ENCODE peak calls at places on chromosome 6, in six cellular contexts. One of them, this sample, is unnamed.

GRCh38 chr6:167722634-167723309 is 103.9 kb upstream of the AFDN start:
- DNase-seq in endodermal cell: peak; percentile 48
- DNase-seq in GM23248: no peak
- DNase-seq in MM.1S: no peak
- DNase-seq in DND-41: no peak
- DNase-seq in fibroblast of lung: no peak
- DNase-seq in this sample: no peak

GRCh38 chr6:9405369-9405768 is 970.0 kb upstream of the SLC35B3 start:
- DNase-seq in GM23248: peak; percentile 86
- DNase-seq in MM.1S: no peak
- DNase-seq in fibroblast of lung: peak; percentile 93
- DNase-seq in endodermal cell: no peak
- DNase-seq in DND-41: no peak
- DNase-seq in this sample: no peak

GRCh38 chr6:124495316-124496176 is 466.7 kb upstream of the RNF217 start:
- DNase-seq in fibroblast of lung: peak; percentile 52
- DNase-seq in endodermal cell: peak; percentile 46
- DNase-seq in GM23248: no peak
- DNase-seq in MM.1S: no peak
- DNase-seq in DND-41: no peak
- DNase-seq in this sample: no peak

GRCh38 chr6:35259194-35259945 is at the start of gene ZNF76:
- DNase-seq in endodermal cell: peak; percentile 99
- DNase-seq in GM23248: peak; percentile 99
- DNase-seq in fibroblast of lung: peak; percentile 93
- DNase-seq in MM.1S: peak; percentile 94
- DNase-seq in DND-41: peak; percentile 96
- DNase-seq in this sample: peak; percentile 99

GRCh38 chr6:30450548-30450907 is 38.8 kb upstream of the HLA-E start:
- DNase-seq in DND-41: no peak
- DNase-seq in MM.1S: no peak
- DNase-seq in GM23248: no peak
- DNase-seq in fibroblast of lung: no peak
- DNase-seq in endodermal cell: no peak
- DNase-seq in this sample: no peak

GRCh38 chr6:156953478-156954146 is 176.4 kb downstream of the ARID1B start:
- DNase-seq in MM.1S: no peak
- DNase-seq in DND-41: peak; percentile 45
- DNase-seq in endodermal cell: no peak
- DNase-seq in GM23248: peak; percentile 98
- DNase-seq in fibroblast of lung: peak; percentile 99
- DNase-seq in this sample: no peak

GRCh38 chr6:90369024-90369519 is 72.4 kb upstream of the BACH2 start:
- DNase-seq in fibroblast of lung: peak; percentile 100
- DNase-seq in GM23248: peak; percentile 98
- DNase-seq in DND-41: no peak
- DNase-seq in MM.1S: peak; percentile 97
- DNase-seq in endodermal cell: peak; percentile 80
- DNase-seq in this sample: no peak

GRCh38 chr6:118697554-118697953 is 46.2 kb upstream of the CEP85L start:
- DNase-seq in GM23248: no peak
- DNase-seq in endodermal cell: no peak
- DNase-seq in MM.1S: no peak
- DNase-seq in fibroblast of lung: no peak
- DNase-seq in DND-41: no peak
- DNase-seq in this sample: no peak

GRCh38 chr6:1335367-1336037 is 23.6 kb downstream of the FOXQ1 start:
- DNase-seq in fibroblast of lung: peak; percentile 92
- DNase-seq in DND-41: no peak
- DNase-seq in GM23248: peak; percentile 95
- DNase-seq in MM.1S: no peak
- DNase-seq in endodermal cell: peak; percentile 80
- DNase-seq in this sample: peak; percentile 90

GRCh38 chr6:169777896-169778295 is 26.5 kb downstream of the ERMARD start:
- DNase-seq in endodermal cell: no peak
- DNase-seq in DND-41: no peak
- DNase-seq in MM.1S: no peak
- DNase-seq in fibroblast of lung: no peak
- DNase-seq in GM23248: no peak
- DNase-seq in this sample: no peak

GRCh38 chr6:116289876-116290275 is 10.1 kb upstream of the TSPYL1 start:
- DNase-seq in fibroblast of lung: no peak
- DNase-seq in GM23248: no peak
- DNase-seq in DND-41: no peak
- DNase-seq in endodermal cell: no peak
- DNase-seq in MM.1S: no peak
- DNase-seq in this sample: no peak

GRCh38 chr6:134435814-134436280 is 117.9 kb upstream of the SGK1 start:
- DNase-seq in endodermal cell: no peak
- DNase-seq in fibroblast of lung: no peak
- DNase-seq in DND-41: no peak
- DNase-seq in GM23248: no peak
- DNase-seq in MM.1S: no peak
- DNase-seq in this sample: no peak

DNA sequence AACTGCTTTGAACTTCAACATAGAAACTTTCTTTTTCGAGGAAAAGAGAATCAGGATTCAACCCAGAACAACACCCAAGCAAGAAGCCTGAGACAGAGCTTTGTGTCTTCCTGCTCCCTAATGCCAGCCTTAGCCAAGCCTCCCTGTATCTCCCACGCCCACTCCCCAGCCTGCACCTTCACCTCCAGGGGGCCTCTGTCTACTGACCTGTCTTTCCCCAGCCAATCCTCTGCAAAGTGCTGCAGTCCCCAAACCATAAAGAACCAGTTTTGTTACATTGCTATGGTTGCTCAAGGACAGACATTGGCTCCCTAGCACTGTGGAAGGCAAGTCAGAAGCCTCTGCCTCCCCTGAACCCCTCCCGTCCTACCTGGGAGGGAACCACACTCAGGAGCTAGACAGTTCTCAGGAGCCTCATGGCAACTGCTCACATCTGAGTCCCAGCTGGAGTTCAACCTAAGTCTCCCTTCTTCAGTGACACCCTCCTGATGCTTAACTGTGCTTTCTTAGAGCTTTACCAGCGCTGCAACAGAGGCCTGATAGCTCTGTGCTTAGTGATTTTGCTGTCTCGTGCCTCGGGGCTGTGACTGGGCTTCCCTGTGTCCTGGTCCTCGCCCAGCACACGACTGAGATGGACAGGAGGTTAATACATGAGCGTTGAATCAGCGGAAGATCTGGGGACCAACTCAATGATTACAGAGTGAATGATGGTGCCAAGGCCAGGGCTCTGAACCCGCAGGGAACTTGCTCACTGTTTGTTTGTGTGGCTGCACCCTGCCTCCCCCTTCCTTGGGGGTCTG is 101.5 kb upstream of the DUSP22 start:
- DNase-seq in endodermal cell: peak; percentile 70
- DNase-seq in MM.1S: peak; percentile 50
- DNase-seq in fibroblast of lung: no peak
- DNase-seq in DND-41: no peak
- DNase-seq in GM23248: no peak
- DNase-seq in this sample: no peak
- H3K4me1 ChIP-seq in endodermal cell: no peaks in the 10 kb centered on the region
- H3K4me1 ChIP-seq in MM.1S: peaks cover 61% of the 10 kb centered on the region
- H3K4me1 ChIP-seq in fibroblast of lung: no peaks in the 10 kb centered on the region
- H3K4me1 ChIP-seq in DND-41: peaks cover 10% of the 10 kb centered on the region
- H3K4me1 ChIP-seq in GM23248: no peaks in the 10 kb centered on the region
- H3K4me1 ChIP-seq in this sample: peaks cover 6% of the 10 kb centered on the region

GRCh38 chr6:161393839-161394364 is 120.0 kb upstream of the AGPAT4 start:
- DNase-seq in GM23248: peak; percentile 97
- DNase-seq in DND-41: peak; percentile 55
- DNase-seq in endodermal cell: peak; percentile 60
- DNase-seq in fibroblast of lung: peak; percentile 90
- DNase-seq in MM.1S: peak; percentile 68
- DNase-seq in this sample: no peak
- H3K9ac ChIP-seq in GM23248: no peak overlapping the region
- H3K9ac ChIP-seq in DND-41: no peak overlapping the region
- H3K9ac ChIP-seq in endodermal cell: no peak overlapping the region
- H3K9ac ChIP-seq in fibroblast of lung: no peak overlapping the region
- H3K9ac ChIP-seq in MM.1S: no peak overlapping the region
- H3K9ac ChIP-seq in this sample: no peak overlapping the region

GRCh38 chr6:34241351-34242215 is 4.9 kb downstream of the HMGA1 start:
- DNase-seq in GM23248: no peak
- DNase-seq in DND-41: no peak
- DNase-seq in endodermal cell: no peak
- DNase-seq in fibroblast of lung: no peak
- DNase-seq in MM.1S: no peak
- DNase-seq in this sample: peak; percentile 37
- H3K36me3 ChIP-seq in GM23248: peaks cover 6% of the 10 kb centered on the region
- H3K36me3 ChIP-seq in DND-41: peaks cover 79% of the 10 kb centered on the region
- H3K36me3 ChIP-seq in endodermal cell: peaks cover 60% of the 10 kb centered on the region
- H3K36me3 ChIP-seq in fibroblast of lung: peaks cover 10% of the 10 kb centered on the region
- H3K36me3 ChIP-seq in MM.1S: peaks cover 5% of the 10 kb centered on the region
- H3K36me3 ChIP-seq in this sample: no peaks in the 10 kb centered on the region

GRCh38 chr6:15389079-15389758 is 143.3 kb downstream of the JARID2 start:
- DNase-seq in endodermal cell: no peak
- DNase-seq in fibroblast of lung: no peak
- DNase-seq in MM.1S: no peak
- DNase-seq in GM23248: peak; percentile 64
- DNase-seq in DND-41: no peak
- DNase-seq in this sample: no peak
- H3K4me1 ChIP-seq in endodermal cell: peaks cover 20% of the 10 kb centered on the region
- H3K4me1 ChIP-seq in fibroblast of lung: peaks cover 8% of the 10 kb centered on the region
- H3K4me1 ChIP-seq in MM.1S: peaks cover 25% of the 10 kb centered on the region
- H3K4me1 ChIP-seq in GM23248: peaks cover 34% of the 10 kb centered on the region
- H3K4me1 ChIP-seq in DND-41: no peaks in the 10 kb centered on the region
- H3K4me1 ChIP-seq in this sample: peaks cover 5% of the 10 kb centered on the region

GRCh38 chr6:113078791-113079190 is 731.7 kb downstream of the RFPL4B start:
- DNase-seq in GM23248: no peak
- DNase-seq in fibroblast of lung: no peak
- DNase-seq in DND-41: no peak
- DNase-seq in endodermal cell: no peak
- DNase-seq in MM.1S: no peak
- DNase-seq in this sample: no peak

GRCh38 chr6:113076116-113076515 is 729.0 kb downstream of the RFPL4B start:
- DNase-seq in DND-41: no peak
- DNase-seq in MM.1S: no peak
- DNase-seq in endodermal cell: no peak
- DNase-seq in fibroblast of lung: no peak
- DNase-seq in GM23248: no peak
- DNase-seq in this sample: no peak

GRCh38 chr6:113077794-113078193 is 730.7 kb downstream of the RFPL4B start:
- DNase-seq in DND-41: no peak
- DNase-seq in fibroblast of lung: no peak
- DNase-seq in MM.1S: no peak
- DNase-seq in endodermal cell: no peak
- DNase-seq in GM23248: no peak
- DNase-seq in this sample: no peak

GRCh38 chr6:113076817-113077216 is 729.7 kb downstream of the RFPL4B start:
- DNase-seq in endodermal cell: no peak
- DNase-seq in fibroblast of lung: no peak
- DNase-seq in MM.1S: no peak
- DNase-seq in GM23248: no peak
- DNase-seq in DND-41: no peak
- DNase-seq in this sample: no peak

GRCh38 chr6:113073611-113074191 is 726.6 kb downstream of the RFPL4B start:
- DNase-seq in fibroblast of lung: peak; percentile 85
- DNase-seq in DND-41: no peak
- DNase-seq in MM.1S: no peak
- DNase-seq in endodermal cell: no peak
- DNase-seq in GM23248: peak; percentile 74
- DNase-seq in this sample: no peak
- H3K9ac ChIP-seq in fibroblast of lung: no peak overlapping the region
- H3K9ac ChIP-seq in DND-41: no peak overlapping the region
- H3K9ac ChIP-seq in MM.1S: no peak overlapping the region
- H3K9ac ChIP-seq in endodermal cell: no peak overlapping the region
- H3K9ac ChIP-seq in GM23248: no peak overlapping the region
- H3K9ac ChIP-seq in this sample: no peak overlapping the region

DNA sequence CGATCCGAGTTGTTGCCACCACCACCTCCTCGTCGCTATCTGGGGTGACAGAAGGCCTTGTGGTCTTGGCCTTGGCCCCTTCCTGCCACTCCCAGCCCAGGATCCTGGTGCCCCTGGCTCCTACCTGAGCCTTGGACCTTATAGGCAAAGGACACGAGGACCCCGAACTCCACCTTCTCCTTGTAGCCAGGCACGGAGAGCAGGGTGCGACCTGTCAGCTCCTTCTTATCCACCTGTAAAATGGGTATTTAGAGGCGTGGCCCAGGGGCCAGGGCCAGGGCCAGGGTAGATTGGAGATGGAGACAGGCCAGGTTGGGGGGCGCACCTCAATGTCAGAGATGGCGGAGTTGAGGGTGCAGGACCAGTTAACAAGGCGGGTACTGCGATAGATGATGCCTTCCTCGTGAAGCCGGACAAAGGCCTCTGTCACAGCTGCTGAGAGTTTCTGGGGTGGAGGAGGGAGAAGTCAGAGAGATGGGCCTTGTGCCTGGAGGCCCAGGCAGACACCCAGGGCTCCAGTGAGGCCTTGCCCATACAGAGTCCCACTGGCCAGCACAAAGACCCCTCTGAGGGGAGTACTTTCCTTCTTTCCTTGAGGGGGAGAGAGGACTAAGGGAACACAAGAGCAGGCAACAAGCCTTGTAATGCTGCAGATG is 7.3 kb upstream of the VWA7 start:
- DNase-seq in fibroblast of lung: no peak
- DNase-seq in MM.1S: no peak
- DNase-seq in DND-41: no peak
- DNase-seq in endodermal cell: no peak
- DNase-seq in GM23248: no peak
- DNase-seq in this sample: peak; percentile 54
- H3K36me3 ChIP-seq in fibroblast of lung: peaks cover 24% of the 10 kb centered on the region
- H3K36me3 ChIP-seq in MM.1S: peaks cover 24% of the 10 kb centered on the region
- H3K36me3 ChIP-seq in DND-41: peaks cover 84% of the 10 kb centered on the region
- H3K36me3 ChIP-seq in endodermal cell: peaks cover 56% of the 10 kb centered on the region
- H3K36me3 ChIP-seq in GM23248: peaks cover 12% of the 10 kb centered on the region
- H3K36me3 ChIP-seq in this sample: peaks cover 18% of the 10 kb centered on the region

GRCh38 chr6:10558575-10558974 is 37.4 kb downstream of the GCNT2 start:
- DNase-seq in endodermal cell: peak; percentile 82
- DNase-seq in GM23248: no peak
- DNase-seq in DND-41: no peak
- DNase-seq in MM.1S: no peak
- DNase-seq in fibroblast of lung: no peak
- DNase-seq in this sample: no peak
- H3K4me1 ChIP-seq in endodermal cell: peaks cover 11% of the 10 kb centered on the region
- H3K4me1 ChIP-seq in GM23248: no peaks in the 10 kb centered on the region
- H3K4me1 ChIP-seq in DND-41: no peaks in the 10 kb centered on the region
- H3K4me1 ChIP-seq in MM.1S: no peaks in the 10 kb centered on the region
- H3K4me1 ChIP-seq in fibroblast of lung: peaks cover 2% of the 10 kb centered on the region
- H3K4me1 ChIP-seq in this sample: peaks cover 10% of the 10 kb centered on the region

GRCh38 chr6:73537677-73538076 is 16.8 kb upstream of the EEF1A1 start:
- DNase-seq in endodermal cell: no peak
- DNase-seq in MM.1S: no peak
- DNase-seq in GM23248: no peak
- DNase-seq in fibroblast of lung: no peak
- DNase-seq in DND-41: no peak
- DNase-seq in this sample: no peak
- H3K9ac ChIP-seq in endodermal cell: no peak overlapping the region
- H3K9ac ChIP-seq in MM.1S: no peak overlapping the region
- H3K9ac ChIP-seq in GM23248: no peak overlapping the region
- H3K9ac ChIP-seq in fibroblast of lung: no peak overlapping the region
- H3K9ac ChIP-seq in DND-41: no peak overlapping the region
- H3K9ac ChIP-seq in this sample: no peak overlapping the region